ENCODE peak calls at places on chromosome X, in six cellular contexts. T, A, X, P, H and M are unnamed samples. For H3K9me3, the result is how much of the 10 kb centered on the place peaks cover.

GRCh38 chrX:39750246-39750790 is 347.4 kb downstream of the BCOR start:
- DNase-seq in T (no peak), A (no peak), X (no peak), P (no peak), H (no peak), M (no peak)

GRCh38 chrX:101774340-101774739 is 114.7 kb upstream of the ARMCX2 start:
- DNase-seq in T (no peak), A (no peak), X (no peak), P (no peak), H (no peak), M (no peak)

GRCh38 chrX:68511255-68511654 is 12.4 kb downstream of the YIPF6 start:
- DNase-seq in T (no peak), A (peak), X (peak), P (no peak), H (no peak), M (no peak)

GRCh38 chrX:134669378-134670098 is 11.3 kb upstream of the PLAC1 start:
- DNase-seq in T (peak), A (peak), X (peak), P (peak), H (no peak), M (no peak)

GRCh38 chrX:31545726-31546125 is 473.9 kb upstream of the FTHL17 start:
- DNase-seq in T (no peak), A (no peak), X (no peak), P (no peak), H (no peak), M (no peak)

GRCh38 chrX:72394518-72395163 is 88.9 kb upstream of the CITED1 start:
- DNase-seq in T (peak), A (peak), X (peak), P (no peak), H (no peak), M (no peak)

GRCh38 chrX:69178592-69178991 is 13.3 kb upstream of the PJA1 start:
- DNase-seq in T (no peak), A (no peak), X (no peak), P (no peak), H (no peak), M (peak)

GRCh38 chrX:41382699-41383645 is 49.0 kb downstream of the DDX3X start:
- DNase-seq in T (no peak), A (peak), X (peak), P (no peak), H (no peak), M (no peak)

GRCh38 chrX:10524578-10524977 is 95.8 kb downstream of the MID1 start:
- DNase-seq in T (no peak), A (no peak), X (no peak), P (no peak), H (no peak), M (no peak)

GRCh38 chrX:95728446-95728845 is 956.2 kb upstream of the DIAPH2 start:
- DNase-seq in T (no peak), A (no peak), X (no peak), P (no peak), H (no peak), M (no peak)

GRCh38 chrX:107716816-107717700 is 58.5 kb downstream of the TSC22D3 start:
- DNase-seq in T (peak), A (peak), X (peak), P (no peak), H (peak), M (peak)

GRCh38 chrX:110421499-110422455 is 63.1 kb downstream of the RTL9 start:
- DNase-seq in T (no peak), A (no peak), X (no peak), P (no peak), H (no peak), M (no peak)

GRCh38 chrX:18899796-18900380 is 84.0 kb downstream of the PHKA2 start:
- DNase-seq in T (no peak), A (peak), X (peak), P (no peak), H (no peak), M (no peak)

GRCh38 chrX:104310084-104310483 is 55.4 kb upstream of the ESX1 start:
- DNase-seq in T (no peak), A (peak), X (no peak), P (no peak), H (no peak), M (no peak)

GRCh38 chrX:66110112-66110511 is 53.9 kb upstream of the HEPH start:
- DNase-seq in T (no peak), A (peak), X (peak), P (no peak), H (no peak), M (no peak)

GRCh38 chrX:43269201-43269600 is 386.9 kb upstream of the MAOA start:
- DNase-seq in T (no peak), A (peak), X (no peak), P (no peak), H (no peak), M (no peak)

DNA sequence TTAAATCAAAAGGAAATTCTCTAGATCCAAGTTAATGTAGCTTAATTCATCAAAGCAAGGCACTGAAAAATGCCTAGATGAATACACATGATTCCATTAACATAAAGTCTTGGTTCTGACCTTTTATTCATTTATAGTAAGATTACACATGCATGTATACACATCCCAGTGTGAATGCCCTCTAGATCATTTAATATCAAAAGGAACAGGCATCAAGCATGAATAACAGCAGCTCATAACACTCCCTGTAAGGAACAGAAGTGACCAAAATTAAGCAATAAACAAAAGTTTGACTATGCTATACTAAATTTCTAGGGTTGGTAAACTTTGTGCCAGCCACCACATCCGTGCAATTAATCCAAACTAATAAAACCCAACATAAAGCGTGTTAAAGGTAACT is 511.5 kb downstream of the SPIN4 start:
- DNase-seq in T (no peak), A (no peak), X (no peak), P (no peak), H (no peak), M (no peak)
- H3K9me3 ChIP-seq in T (under half), A (under half), X (under half), P (under half), H (under half), M (under half)

GRCh38 chrX:141989134-141989533 is 85.4 kb downstream of the MAGEC1 start:
- DNase-seq in T (no peak), A (peak), X (no peak), P (no peak), H (no peak), M (no peak)
- H3K9me3 ChIP-seq in T (under half), A (under half), X (under half), P (under half), H (under half), M (under half)

GRCh38 chrX:151902813-151903591 is 9.7 kb upstream of the MAGEA4 start:
- DNase-seq in T (peak), A (peak), X (peak), P (no peak), H (no peak), M (no peak)

GRCh38 chrX:151896734-151897474 is 15.8 kb upstream of the MAGEA4 start:
- DNase-seq in T (no peak), A (peak), X (no peak), P (no peak), H (no peak), M (no peak)

GRCh38 chrX:151904989-151905388 is 7.7 kb upstream of the MAGEA4 start:
- DNase-seq in T (no peak), A (no peak), X (no peak), P (no peak), H (no peak), M (no peak)

GRCh38 chrX:151899622-151900021 is 13.1 kb upstream of the MAGEA4 start:
- DNase-seq in T (no peak), A (peak), X (no peak), P (no peak), H (no peak), M (no peak)

GRCh38 chrX:151901821-151902220 is 10.9 kb upstream of the MAGEA4 start:
- DNase-seq in T (no peak), A (no peak), X (no peak), P (no peak), H (no peak), M (no peak)
- H3K9me3 ChIP-seq in T (under half), A (under half), X (under half), P (under half), H (under half), M (under half)

GRCh38 chrX:53093177-53093655 is 726 bp upstream of the KANTR start:
- DNase-seq in T (peak), A (peak), X (peak), P (peak), H (peak), M (peak)
- H3K9me3 ChIP-seq in T (under half), A (under half), X (under half), P (under half), H (under half), M (under half)

DNA sequence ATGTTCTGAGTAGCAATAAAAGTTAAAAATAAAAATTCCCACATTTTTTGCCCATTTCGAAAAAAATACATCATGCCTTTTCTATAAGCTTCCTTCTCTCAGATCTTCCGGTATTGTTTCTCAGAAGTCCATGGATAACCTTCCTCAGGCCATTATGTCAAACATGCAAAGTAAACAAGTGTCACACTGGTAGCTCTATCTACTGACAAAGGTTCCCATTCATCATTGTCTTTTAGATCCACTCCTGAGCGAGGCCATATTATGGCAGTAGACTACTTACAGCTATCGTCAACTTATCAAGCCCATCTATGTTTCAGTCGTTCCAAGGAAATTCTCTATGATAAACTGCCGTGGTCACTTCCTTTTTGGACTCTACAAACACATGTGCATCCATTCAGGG is 1068.2 kb downstream of the GLUD2 start:
- DNase-seq in T (no peak), A (no peak), X (no peak), P (no peak), H (no peak), M (no peak)
- H3K9me3 ChIP-seq in T (under half), A (under half), X (under half), P (under half), H (under half), M (under half)

GRCh38 chrX:97402333-97402732 is 518.6 kb downstream of the RPA4 start:
- DNase-seq in T (no peak), A (peak), X (no peak), P (no peak), H (no peak), M (no peak)

GRCh38 chrX:97400492-97400891 is 516.8 kb downstream of the RPA4 start:
- DNase-seq in T (no peak), A (no peak), X (no peak), P (no peak), H (no peak), M (no peak)

GRCh38 chrX:97401586-97402101 is 517.9 kb downstream of the RPA4 start:
- DNase-seq in T (no peak), A (no peak), X (no peak), P (no peak), H (no peak), M (no peak)

GRCh38 chrX:97402903-97403302 is 519.2 kb downstream of the RPA4 start:
- DNase-seq in T (no peak), A (no peak), X (no peak), P (no peak), H (no peak), M (no peak)

DNA sequence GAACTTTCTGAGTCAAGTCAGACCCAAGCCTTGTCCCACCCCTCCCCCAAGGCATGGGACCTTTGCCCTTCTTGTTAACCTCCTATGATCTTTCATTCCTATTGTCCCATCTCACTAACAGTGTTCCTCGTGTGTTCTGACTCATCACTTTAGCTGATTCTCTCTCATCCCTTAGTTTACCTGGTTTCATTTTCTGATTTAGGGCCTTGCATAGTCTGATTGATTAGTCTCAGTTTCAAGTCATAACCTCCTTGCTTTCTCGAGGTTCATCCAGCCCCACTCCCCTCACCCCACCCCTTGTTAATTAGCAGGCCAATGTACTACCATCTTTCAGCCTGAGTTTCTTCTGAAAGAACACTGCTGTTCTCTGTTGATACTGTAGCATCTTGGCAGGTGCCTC is 517.4 kb downstream of the RPA4 start:
- DNase-seq in T (no peak), A (no peak), X (no peak), P (no peak), H (no peak), M (no peak)
- H3K9me3 ChIP-seq in T (under half), A (under half), X (under half), P (under half), H (under half), M (under half)

GRCh38 chrX:13763489-13763888 is 28.9 kb downstream of the OFD1 start:
- DNase-seq in T (peak), A (peak), X (no peak), P (no peak), H (no peak), M (no peak)
- H3K9me3 ChIP-seq in T (under half), A (under half), X (under half), P (under half), H (under half), M (under half)

GRCh38 chrX:74293343-74293946 is 10.5 kb upstream of the ZCCHC13 start:
- DNase-seq in T (peak), A (peak), X (peak), P (peak), H (peak), M (peak)

GRCh38 chrX:74291964-74292891 is 11.8 kb upstream of the ZCCHC13 start:
- DNase-seq in T (peak), A (peak), X (peak), P (peak), H (peak), M (peak)

GRCh38 chrX:74295102-74295501 is 8.9 kb upstream of the ZCCHC13 start:
- DNase-seq in T (no peak), A (no peak), X (no peak), P (no peak), H (no peak), M (no peak)

GRCh38 chrX:74286950-74287349 is 17.0 kb upstream of the ZCCHC13 start:
- DNase-seq in T (no peak), A (peak), X (no peak), P (no peak), H (no peak), M (no peak)

DNA sequence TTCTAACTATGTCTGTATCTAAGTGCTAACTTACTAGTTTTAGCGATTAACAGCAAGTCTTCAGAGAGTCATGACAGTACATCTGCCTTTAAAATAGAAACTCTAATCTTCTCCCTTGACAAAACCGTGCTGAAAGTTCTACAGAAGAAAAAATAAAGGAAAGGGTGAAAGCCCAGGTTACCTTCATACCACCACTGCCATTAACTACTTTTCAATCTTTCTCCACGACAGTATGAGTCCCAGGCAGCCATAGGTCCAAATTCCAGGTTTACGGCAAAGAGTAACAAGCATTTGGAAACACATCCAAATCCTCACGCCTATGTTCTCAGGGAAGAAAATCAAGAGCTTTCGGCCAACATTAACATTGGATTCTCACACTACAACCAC is 12.4 kb upstream of the ZCCHC13 start:
- DNase-seq in T (no peak), A (no peak), X (no peak), P (no peak), H (no peak), M (no peak)
- H3K9me3 ChIP-seq in T (under half), A (under half), X (under half), P (under half), H (under half), M (under half)